ENCODE peak calls at places on chromosomes 3 and 15, in eight cellular contexts. One of them, this sample, is unnamed. For H3K36me3, the result is how much of the 10 kb centered on the place peaks cover.

GRCh38 chr3:153977148-153977547 is 144.0 kb upstream of the ARHGEF26 start:
- DNase-seq in neural progenitor cell: no peak
- DNase-seq in CD8-positive, alpha-beta memory T cell: no peak
- DNase-seq in GM06990: no peak
- DNase-seq in brain microvascular endothelial cell: peak
- DNase-seq in testis: peak
- DNase-seq in GM23338: no peak
- DNase-seq in H1: no peak
- DNase-seq in this sample: no peak

GRCh38 chr3:171788546-171789351 is 21.5 kb downstream of the PLD1 start:
- DNase-seq in neural progenitor cell: no peak
- DNase-seq in CD8-positive, alpha-beta memory T cell: no peak
- DNase-seq in GM06990: no peak
- DNase-seq in brain microvascular endothelial cell: peak
- DNase-seq in testis: no peak
- DNase-seq in GM23338: no peak
- DNase-seq in H1: no peak
- DNase-seq in this sample: peak

GRCh38 chr15:67359431-67360082 is 105.0 kb downstream of the IQCH start:
- DNase-seq in neural progenitor cell: no peak
- DNase-seq in CD8-positive, alpha-beta memory T cell: no peak
- DNase-seq in GM06990: no peak
- DNase-seq in brain microvascular endothelial cell: no peak
- DNase-seq in testis: no peak
- DNase-seq in GM23338: no peak
- DNase-seq in H1: no peak
- DNase-seq in this sample: no peak

GRCh38 chr3:176005564-176005963 is 1146.4 kb downstream of the NAALADL2 start:
- DNase-seq in neural progenitor cell: no peak
- DNase-seq in CD8-positive, alpha-beta memory T cell: no peak
- DNase-seq in GM06990: no peak
- DNase-seq in brain microvascular endothelial cell: no peak
- DNase-seq in testis: no peak
- DNase-seq in GM23338: no peak
- DNase-seq in H1: no peak
- DNase-seq in this sample: no peak

GRCh38 chr3:155370198-155370597 is 76.7 kb upstream of the STRIT1 start:
- DNase-seq in neural progenitor cell: no peak
- DNase-seq in CD8-positive, alpha-beta memory T cell: no peak
- DNase-seq in GM06990: no peak
- DNase-seq in brain microvascular endothelial cell: no peak
- DNase-seq in testis: peak
- DNase-seq in GM23338: no peak
- DNase-seq in H1: no peak
- DNase-seq in this sample: no peak

GRCh38 chr3:130773371-130773770 is 26.7 kb upstream of the PIK3R4 start:
- DNase-seq in neural progenitor cell: no peak
- DNase-seq in CD8-positive, alpha-beta memory T cell: no peak
- DNase-seq in GM06990: no peak
- DNase-seq in brain microvascular endothelial cell: no peak
- DNase-seq in testis: no peak
- DNase-seq in GM23338: no peak
- DNase-seq in H1: no peak
- DNase-seq in this sample: no peak

GRCh38 chr3:189839576-189839975 is 208.4 kb downstream of the TP63 start:
- DNase-seq in neural progenitor cell: no peak
- DNase-seq in CD8-positive, alpha-beta memory T cell: no peak
- DNase-seq in GM06990: no peak
- DNase-seq in brain microvascular endothelial cell: peak
- DNase-seq in testis: no peak
- DNase-seq in GM23338: no peak
- DNase-seq in H1: no peak
- DNase-seq in this sample: no peak

GRCh38 chr3:19822805-19823204 is 111.2 kb downstream of the EFHB start:
- DNase-seq in neural progenitor cell: no peak
- DNase-seq in CD8-positive, alpha-beta memory T cell: no peak
- DNase-seq in GM06990: no peak
- DNase-seq in brain microvascular endothelial cell: no peak
- DNase-seq in testis: no peak
- DNase-seq in GM23338: no peak
- DNase-seq in H1: no peak
- DNase-seq in this sample: no peak

GRCh38 chr3:19866751-19867347 is 67.2 kb downstream of the EFHB start:
- DNase-seq in neural progenitor cell: peak
- DNase-seq in CD8-positive, alpha-beta memory T cell: no peak
- DNase-seq in GM06990: peak
- DNase-seq in brain microvascular endothelial cell: peak
- DNase-seq in testis: peak
- DNase-seq in GM23338: peak
- DNase-seq in H1: peak
- DNase-seq in this sample: no peak

GRCh38 chr3:196735751-196736150 is 3.9 kb upstream of the PAK2 start:
- DNase-seq in neural progenitor cell: no peak
- DNase-seq in CD8-positive, alpha-beta memory T cell: no peak
- DNase-seq in GM06990: no peak
- DNase-seq in brain microvascular endothelial cell: no peak
- DNase-seq in testis: no peak
- DNase-seq in GM23338: no peak
- DNase-seq in H1: no peak
- DNase-seq in this sample: no peak

GRCh38 chr3:14143826-14144225 is 19.0 kb downstream of the TMEM43 start:
- DNase-seq in neural progenitor cell: no peak
- DNase-seq in CD8-positive, alpha-beta memory T cell: peak
- DNase-seq in GM06990: no peak
- DNase-seq in brain microvascular endothelial cell: peak
- DNase-seq in testis: no peak
- DNase-seq in GM23338: peak
- DNase-seq in H1: no peak
- DNase-seq in this sample: peak

GRCh38 chr3:115436767-115437301 is 186.5 kb upstream of the GAP43 start:
- DNase-seq in neural progenitor cell: peak
- DNase-seq in CD8-positive, alpha-beta memory T cell: no peak
- DNase-seq in GM06990: no peak
- DNase-seq in brain microvascular endothelial cell: peak
- DNase-seq in testis: no peak
- DNase-seq in GM23338: peak
- DNase-seq in H1: peak
- DNase-seq in this sample: peak

GRCh38 chr3:183378008-183378407 is 50.4 kb downstream of the MCF2L2 start:
- DNase-seq in neural progenitor cell: no peak
- DNase-seq in CD8-positive, alpha-beta memory T cell: no peak
- DNase-seq in GM06990: no peak
- DNase-seq in brain microvascular endothelial cell: no peak
- DNase-seq in testis: no peak
- DNase-seq in GM23338: no peak
- DNase-seq in H1: no peak
- DNase-seq in this sample: no peak

GRCh38 chr15:80404057-80404718 is at the start of gene ARNT2:
- DNase-seq in neural progenitor cell: peak
- DNase-seq in CD8-positive, alpha-beta memory T cell: no peak
- DNase-seq in GM06990: no peak
- DNase-seq in brain microvascular endothelial cell: no peak
- DNase-seq in testis: no peak
- DNase-seq in GM23338: peak
- DNase-seq in H1: no peak
- DNase-seq in this sample: no peak
- H3K4me3 ChIP-seq in neural progenitor cell: peak
- H3K4me3 ChIP-seq in CD8-positive, alpha-beta memory T cell: no peak
- H3K4me3 ChIP-seq in GM06990: peak
- H3K4me3 ChIP-seq in brain microvascular endothelial cell: peak
- H3K4me3 ChIP-seq in testis: peak
- H3K4me3 ChIP-seq in GM23338: peak
- H3K4me3 ChIP-seq in H1: peak
- H3K4me3 ChIP-seq in this sample: peak

DNA sequence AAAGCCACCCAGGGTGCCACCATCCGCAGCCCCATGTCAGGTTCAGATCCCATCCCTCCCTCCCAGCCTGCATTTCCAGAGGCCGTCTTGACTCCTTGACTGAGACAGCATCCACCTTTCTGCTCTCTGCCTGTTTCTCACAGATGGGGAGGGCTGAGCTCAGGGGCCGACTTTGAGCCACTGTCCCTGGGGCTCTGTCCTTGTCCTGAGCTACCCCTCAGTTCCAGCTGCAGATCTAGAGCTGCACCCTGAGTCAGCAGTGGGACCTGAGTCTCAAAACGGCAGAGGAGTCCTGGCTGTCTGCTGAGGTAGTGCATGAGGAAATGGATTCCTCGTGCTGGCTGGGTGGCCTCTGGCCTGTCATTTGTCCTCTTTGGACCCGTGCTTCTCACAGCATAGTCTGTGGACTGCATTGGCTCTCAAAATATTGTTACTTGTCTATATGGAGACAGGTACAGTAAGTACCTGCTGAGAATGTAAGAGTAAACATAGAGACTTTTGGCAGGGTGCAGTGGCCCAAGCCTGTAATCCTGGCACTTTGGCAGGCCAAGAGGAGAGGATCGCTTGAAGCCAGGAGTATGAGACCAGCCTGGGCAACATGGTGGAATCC is 22.3 kb downstream of the RPLP1 start:
- DNase-seq in neural progenitor cell: no peak
- DNase-seq in CD8-positive, alpha-beta memory T cell: no peak
- DNase-seq in GM06990: no peak
- DNase-seq in brain microvascular endothelial cell: peak
- DNase-seq in testis: no peak
- DNase-seq in GM23338: no peak
- DNase-seq in H1: no peak
- DNase-seq in this sample: no peak
- H3K36me3 ChIP-seq in neural progenitor cell: under half
- H3K36me3 ChIP-seq in CD8-positive, alpha-beta memory T cell: under half
- H3K36me3 ChIP-seq in GM06990: under half
- H3K36me3 ChIP-seq in brain microvascular endothelial cell: under half
- H3K36me3 ChIP-seq in testis: under half
- H3K36me3 ChIP-seq in GM23338: under half
- H3K36me3 ChIP-seq in H1: under half
- H3K36me3 ChIP-seq in this sample: under half

GRCh38 chr3:56977561-56977889 is 82.9 kb upstream of the SPATA12 start:
- DNase-seq in neural progenitor cell: no peak
- DNase-seq in CD8-positive, alpha-beta memory T cell: no peak
- DNase-seq in GM06990: no peak
- DNase-seq in brain microvascular endothelial cell: no peak
- DNase-seq in testis: no peak
- DNase-seq in GM23338: no peak
- DNase-seq in H1: no peak
- DNase-seq in this sample: no peak

GRCh38 chr3:56983427-56983826 is 77.0 kb upstream of the SPATA12 start:
- DNase-seq in neural progenitor cell: no peak
- DNase-seq in CD8-positive, alpha-beta memory T cell: no peak
- DNase-seq in GM06990: no peak
- DNase-seq in brain microvascular endothelial cell: no peak
- DNase-seq in testis: no peak
- DNase-seq in GM23338: no peak
- DNase-seq in H1: no peak
- DNase-seq in this sample: no peak

GRCh38 chr3:56980283-56980682 is 80.2 kb upstream of the SPATA12 start:
- DNase-seq in neural progenitor cell: no peak
- DNase-seq in CD8-positive, alpha-beta memory T cell: no peak
- DNase-seq in GM06990: no peak
- DNase-seq in brain microvascular endothelial cell: no peak
- DNase-seq in testis: no peak
- DNase-seq in GM23338: no peak
- DNase-seq in H1: no peak
- DNase-seq in this sample: no peak

GRCh38 chr3:56981445-56982230 is 78.8 kb upstream of the SPATA12 start:
- DNase-seq in neural progenitor cell: no peak
- DNase-seq in CD8-positive, alpha-beta memory T cell: no peak
- DNase-seq in GM06990: no peak
- DNase-seq in brain microvascular endothelial cell: no peak
- DNase-seq in testis: no peak
- DNase-seq in GM23338: no peak
- DNase-seq in H1: no peak
- DNase-seq in this sample: no peak

DNA sequence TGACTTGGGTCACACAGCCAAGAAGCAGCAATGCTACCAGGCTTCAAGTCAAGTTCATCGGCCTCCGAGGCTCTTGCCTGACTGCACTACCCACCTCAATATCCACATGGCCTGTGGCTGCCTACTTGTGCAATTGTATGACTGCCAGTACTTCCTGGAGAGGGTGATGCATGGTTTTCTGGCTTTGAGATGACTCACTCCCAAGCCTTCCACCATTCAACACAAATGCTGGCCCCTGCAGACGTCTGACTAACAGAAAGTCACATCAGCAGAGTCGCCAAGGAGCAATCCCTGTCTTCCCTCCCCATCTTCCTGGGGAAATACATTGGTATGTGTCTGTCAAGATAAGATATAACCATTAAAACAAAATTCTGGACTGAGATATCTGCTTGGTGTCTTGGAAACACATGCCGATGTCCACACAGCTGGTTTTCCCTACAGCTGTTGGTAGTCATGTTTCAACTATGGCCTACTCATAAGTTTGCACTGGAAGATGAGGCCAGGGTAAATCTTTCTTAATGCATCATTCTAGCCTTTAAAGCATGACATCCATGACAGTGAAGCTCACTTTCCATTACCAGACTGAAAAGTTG is 79.6 kb upstream of the SPATA12 start:
- DNase-seq in neural progenitor cell: no peak
- DNase-seq in CD8-positive, alpha-beta memory T cell: no peak
- DNase-seq in GM06990: no peak
- DNase-seq in brain microvascular endothelial cell: peak
- DNase-seq in testis: no peak
- DNase-seq in GM23338: no peak
- DNase-seq in H1: no peak
- DNase-seq in this sample: peak
- H3K4me3 ChIP-seq in neural progenitor cell: no peak
- H3K4me3 ChIP-seq in CD8-positive, alpha-beta memory T cell: no peak
- H3K4me3 ChIP-seq in GM06990: no peak
- H3K4me3 ChIP-seq in brain microvascular endothelial cell: no peak
- H3K4me3 ChIP-seq in testis: no peak
- H3K4me3 ChIP-seq in GM23338: no peak
- H3K4me3 ChIP-seq in H1: no peak
- H3K4me3 ChIP-seq in this sample: no peak

DNA sequence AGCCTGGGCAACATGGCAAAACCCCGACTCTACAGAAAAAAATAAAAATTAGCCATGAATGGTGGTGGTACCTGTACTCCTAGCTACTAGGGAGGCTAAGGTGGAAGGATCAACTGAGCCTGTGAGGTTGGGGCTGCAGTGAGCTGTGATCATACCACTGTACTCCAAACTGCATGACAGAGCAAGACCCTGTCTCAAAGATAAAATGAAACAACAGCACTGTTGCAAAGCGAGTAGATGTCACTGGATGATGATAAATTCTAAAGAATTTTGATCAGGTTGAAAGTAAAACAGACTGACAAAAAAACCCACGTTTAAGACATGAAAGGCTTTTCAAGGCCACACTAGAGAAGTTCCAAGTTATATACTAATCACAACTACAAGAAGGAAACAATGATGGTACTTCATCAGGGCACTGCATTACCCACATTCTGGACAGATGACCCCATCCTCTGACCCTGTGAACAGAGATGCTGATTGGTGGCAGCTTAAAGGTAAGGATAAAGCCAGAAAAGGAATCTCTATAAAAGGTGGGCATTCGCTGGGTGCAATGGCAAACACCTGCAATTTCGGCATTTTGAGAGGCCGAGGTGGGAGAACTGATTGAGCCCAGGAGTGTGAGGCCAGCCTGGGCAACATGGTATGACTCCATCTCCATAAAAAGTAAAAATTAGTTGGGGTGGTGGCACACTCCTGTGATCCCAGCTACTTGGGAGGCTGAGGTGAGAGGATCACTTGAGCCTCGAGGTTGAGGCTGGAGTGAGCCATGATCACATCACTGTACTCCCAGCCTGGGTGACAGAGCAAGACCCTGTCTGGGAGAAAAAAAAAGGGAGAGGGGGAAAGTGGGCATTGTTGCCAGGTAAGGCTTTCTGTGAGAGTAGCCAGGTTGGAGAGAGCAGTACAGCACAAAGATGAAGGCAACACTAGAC is 59.2 kb downstream of the TBL1XR1 start:
- DNase-seq in neural progenitor cell: no peak
- DNase-seq in CD8-positive, alpha-beta memory T cell: no peak
- DNase-seq in GM06990: no peak
- DNase-seq in brain microvascular endothelial cell: no peak
- DNase-seq in testis: no peak
- DNase-seq in GM23338: no peak
- DNase-seq in H1: no peak
- DNase-seq in this sample: no peak
- H3K36me3 ChIP-seq in neural progenitor cell: under half
- H3K36me3 ChIP-seq in CD8-positive, alpha-beta memory T cell: under half
- H3K36me3 ChIP-seq in GM06990: under half
- H3K36me3 ChIP-seq in brain microvascular endothelial cell: under half
- H3K36me3 ChIP-seq in testis: under half
- H3K36me3 ChIP-seq in GM23338: under half
- H3K36me3 ChIP-seq in H1: under half
- H3K36me3 ChIP-seq in this sample: under half